ENCODE peak calls at places on chromosomes 13 and 19, in four cellular contexts. R is NCI-H1092 treated with DMSO at 0.1 percent for 48 hours, D is astrocyte of the spinal cord, L is transverse colon. F is an unnamed sample.

GRCh38 chr19:37346091-37346490 is 24.8 kb upstream of the ZNF527 start:
- DNase-seq in R (no peak), L (no peak), D (no peak), F (no peak)

GRCh38 chr19:5553892-5554291 is 13.9 kb downstream of the TINCR start:
- DNase-seq in R (no peak), D (no peak), L (no peak), F (no peak)

GRCh38 chr19:46478356-46478986 is 7.1 kb upstream of the PNMA8A start:
- DNase-seq in R (peak), L (no peak), D (peak), F (no peak)

GRCh38 chr13:48976677-48977625 is 1.2 kb downstream of the FNDC3A start:
- DNase-seq in D (peak), R (peak), L (peak), F (peak)

GRCh38 chr13:26348966-26349365 is 95.0 kb downstream of the CDK8 start:
- DNase-seq in R (no peak), D (no peak), L (no peak), F (no peak)

GRCh38 chr13:113579686-113580085 is 4.9 kb upstream of the TFDP1 start:
- DNase-seq in R (no peak), D (no peak), L (no peak), F (peak)

GRCh38 chr13:109918179-109918651 is 131.8 kb upstream of the IRS2 start:
- DNase-seq in D (no peak), L (no peak), R (no peak), F (no peak)

GRCh38 chr19:10431254-10431942 is 11.1 kb downstream of the PDE4A start:
- DNase-seq in L (peak), R (no peak), D (no peak), F (no peak)

GRCh38 chr19:29574518-29574917 is 31.6 kb upstream of the POP4 start:
- DNase-seq in L (no peak), R (no peak), D (no peak), F (no peak)

GRCh38 chr19:10878253-10878652 is 6.9 kb downstream of the CARM1 start:
- DNase-seq in L (no peak), R (no peak), D (no peak), F (no peak)

GRCh38 chr19:48810151-48810550 is 678 bp downstream of the BCAT2 start:
- DNase-seq in R (no peak), D (no peak), L (no peak), F (no peak)

GRCh38 chr13:113730145-113730750 is 28.8 kb upstream of the TMEM255B start:
- DNase-seq in D (no peak), L (no peak), R (no peak), F (no peak)

GRCh38 chr13:19695829-19696228 is 62.4 kb downstream of the MPHOSPH8 start:
- DNase-seq in D (no peak), R (no peak), L (no peak), F (no peak)

GRCh38 chr19:15701757-15702589 is 25.9 kb upstream of the OR10H2 start:
- DNase-seq in D (no peak), L (peak), R (no peak), F (no peak)

GRCh38 chr19:18292460-18292809 is 11.0 kb upstream of the JUND start:
- DNase-seq in R (no peak), L (no peak), D (no peak), F (no peak)

GRCh38 chr13:79782541-79783216 is 301.7 kb downstream of the NDFIP2 start:
- DNase-seq in L (no peak), R (peak), D (peak), F (peak)

GRCh38 chr19:48614436-48615144 is at the start of gene FAM83E:
- DNase-seq in L (peak), D (no peak), R (no peak), F (no peak)

GRCh38 chr13:110444226-110444653 is 117.3 kb downstream of the RAB20 start:
- DNase-seq in R (no peak), L (no peak), D (peak), F (no peak)

GRCh38 chr13:99656092-99656745 is 154.9 kb downstream of the TM9SF2 start:
- DNase-seq in L (peak), D (peak), R (peak), F (peak)

GRCh38 chr13:92175330-92175729 is 776.9 kb downstream of the GPC5 start:
- DNase-seq in L (no peak), D (peak), R (peak), F (peak)

GRCh38 chr13:50693755-50694154 is 149.7 kb downstream of the DLEU7 start:
- DNase-seq in R (no peak), L (no peak), D (peak), F (peak)

GRCh38 chr13:84025828-84026227 is 143.6 kb upstream of the SLITRK1 start:
- DNase-seq in R (no peak), D (no peak), L (no peak), F (no peak)

GRCh38 chr13:32726374-32727037 is 140.3 kb downstream of the PDS5B start:
- DNase-seq in R (no peak), D (no peak), L (no peak), F (no peak)

GRCh38 chr13:73061478-73062275 is 2.9 kb downstream of the KLF5 start:
- DNase-seq in L (no peak), R (no peak), D (no peak), F (no peak)

GRCh38 chr13:25214371-25215252 is 42.5 kb upstream of the AMER2 start:
- DNase-seq in L (no peak), R (no peak), D (peak), F (peak)

GRCh38 chr19:55684946-55685681 is 10.1 kb downstream of the EPN1 start:
- DNase-seq in D (no peak), R (no peak), L (no peak), F (no peak)

GRCh38 chr19:53942001-53942786 is 20.5 kb upstream of the CACNG8 start:
- DNase-seq in R (no peak), D (no peak), L (no peak), F (peak)

GRCh38 chr19:47210689-47211316 is 20.2 kb downstream of the BBC3 start:
- DNase-seq in R (peak), D (peak), L (peak), F (peak)

GRCh38 chr13:73580868-73581267 is 522.1 kb downstream of the KLF5 start:
- DNase-seq in R (no peak), D (no peak), L (no peak), F (no peak)

GRCh38 chr13:110989331-110989730 is 74.5 kb upstream of the ANKRD10 start:
- DNase-seq in D (peak), R (no peak), L (no peak), F (no peak)

GRCh38 chr19:51407631-51408131 is 9.8 kb downstream of the SIGLEC10 start:
- DNase-seq in L (peak), R (no peak), D (no peak), F (peak)

GRCh38 chr19:17069249-17069648 is 6.0 kb downstream of the HAUS8 start:
- DNase-seq in L (no peak), R (no peak), D (no peak), F (no peak)

GRCh38 chr13:75872970-75873369 is 236.8 kb downstream of the LMO7 start:
- DNase-seq in R (no peak), L (no peak), D (no peak), F (no peak)

GRCh38 chr13:38872693-38873092 is 117.9 kb downstream of the STOML3 start:
- DNase-seq in D (peak), L (peak), R (peak), F (peak)

GRCh38 chr19:17328517-17329060 is 6.1 kb downstream of the ANO8 start:
- DNase-seq in D (no peak), L (no peak), R (no peak), F (no peak)